ENCODE peak calls at places on chromosome 19, in nine cellular contexts. P is NCI-H1694, R is PC-3, W is PC-9, H is nephron progenitor cell, M is cardiac fibroblast, T is activated gamma-delta T cell treated with Interleukin-2 at 50 U/mL for 16 hours, O is posterior vena cava, Y is GM12878. X is an unnamed sample.

GRCh38 chr19:50272263-50272897 is 56.8 kb downstream of the KCNC3 start:
- DNase-seq in P (no peak), R (no peak), W (no peak), H (no peak), M (no peak), T (no peak), O (no peak), Y (no peak), X (no peak)

GRCh38 chr19:30028992-30029343 is 86.9 kb downstream of the URI1 start:
- DNase-seq in P (no peak), R (no peak), W (no peak), H (no peak), M (no peak), T (no peak), O (no peak), Y (no peak), X (no peak)

GRCh38 chr19:40424637-40425449 is 949 bp downstream of the SERTAD1 start:
- DNase-seq in P (no peak), R (no peak), W (no peak), H (no peak), M (peak), T (no peak), O (no peak), Y (no peak), X (no peak)

GRCh38 chr19:42115219-42115618 is 17.0 kb downstream of the POU2F2 start:
- DNase-seq in P (no peak), R (no peak), W (no peak), H (no peak), M (no peak), T (no peak), O (no peak), Y (no peak), X (no peak)

GRCh38 chr19:51079486-51080110 is 3.1 kb downstream of the KLK14 start:
- DNase-seq in P (no peak), R (no peak), W (no peak), H (no peak), M (no peak), T (no peak), O (no peak), Y (no peak), X (peak)

GRCh38 chr19:18478545-18479311 is 40.8 kb upstream of the ISYNA1 start:
- DNase-seq in P (no peak), R (peak), W (peak), H (no peak), M (peak), T (peak), O (peak), Y (peak), X (peak)

GRCh38 chr19:43290568-43291359 is 21.4 kb upstream of the PSG9 start:
- DNase-seq in P (no peak), R (no peak), W (no peak), H (peak), M (peak), T (no peak), O (no peak), Y (no peak), X (no peak)

GRCh38 chr19:15253513-15253912 is 21.3 kb upstream of the EPHX3 start:
- DNase-seq in P (no peak), R (no peak), W (no peak), H (peak), M (no peak), T (no peak), O (peak), Y (no peak), X (no peak)

GRCh38 chr19:58361900-58362271 is 665 bp downstream of the ZNF497 start:
- DNase-seq in P (no peak), R (peak), W (no peak), H (no peak), M (no peak), T (peak), O (peak), Y (no peak), X (no peak)

GRCh38 chr19:7159105-7159933 is 89.8 kb downstream of the ZNF557 start:
- DNase-seq in P (peak), R (no peak), W (no peak), H (no peak), M (peak), T (no peak), O (peak), Y (no peak), X (no peak)

GRCh38 chr19:597406-598315 is 8.0 kb downstream of the HCN2 start:
- DNase-seq in P (no peak), R (no peak), W (no peak), H (no peak), M (no peak), T (no peak), O (no peak), Y (no peak), X (no peak)

GRCh38 chr19:38939957-38940356 is 9.2 kb downstream of the MRPS12 start:
- DNase-seq in P (no peak), R (no peak), W (no peak), H (no peak), M (no peak), T (no peak), O (no peak), Y (no peak), X (no peak)

GRCh38 chr19:43895727-43896126 is 39.4 kb downstream of the ZNF45 start:
- DNase-seq in P (no peak), R (no peak), W (no peak), H (no peak), M (peak), T (no peak), O (no peak), Y (no peak), X (no peak)

GRCh38 chr19:42606660-42607351 is 12.1 kb upstream of the CEACAM8 start:
- DNase-seq in P (peak), R (peak), W (peak), H (peak), M (peak), T (peak), O (no peak), Y (no peak), X (peak)

GRCh38 chr19:43636121-43636683 is 3.4 kb downstream of the CADM4 start:
- DNase-seq in P (no peak), R (no peak), W (peak), H (no peak), M (no peak), T (no peak), O (no peak), Y (no peak), X (no peak)

GRCh38 chr19:31054430-31054829 is 294.8 kb downstream of the TSHZ3 start:
- DNase-seq in P (no peak), R (no peak), W (no peak), H (peak), M (peak), T (peak), O (no peak), Y (no peak), X (peak)

GRCh38 chr19:10478903-10479384 is 24.2 kb downstream of the KEAP1 start:
- DNase-seq in P (peak), R (peak), W (peak), H (peak), M (peak), T (peak), O (peak), Y (no peak), X (peak)

GRCh38 chr19:7312816-7313215 is 18.6 kb upstream of the INSR start:
- DNase-seq in P (no peak), R (no peak), W (no peak), H (no peak), M (no peak), T (no peak), O (no peak), Y (no peak), X (no peak)

GRCh38 chr19:3398114-3398899 is 31.9 kb downstream of the NFIC start:
- DNase-seq in P (no peak), R (no peak), W (no peak), H (peak), M (no peak), T (no peak), O (peak), Y (no peak), X (peak)

GRCh38 chr19:31913103-31913710 is 432.2 kb upstream of the ZNF507 start:
- DNase-seq in P (no peak), R (no peak), W (no peak), H (no peak), M (no peak), T (no peak), O (no peak), Y (no peak), X (no peak)

GRCh38 chr19:33476151-33476707 is 45.4 kb downstream of the PEPD start:
- DNase-seq in P (no peak), R (no peak), W (no peak), H (no peak), M (no peak), T (no peak), O (peak), Y (no peak), X (no peak)

GRCh38 chr19:19043881-19044280 is 10.5 kb downstream of the ARMC6 start:
- DNase-seq in P (no peak), R (no peak), W (no peak), H (no peak), M (no peak), T (no peak), O (no peak), Y (no peak), X (no peak)

GRCh38 chr19:38649305-38650179 is 2.1 kb downstream of the ACTN4 start:
- DNase-seq in P (no peak), R (peak), W (peak), H (no peak), M (no peak), T (no peak), O (no peak), Y (no peak), X (peak)

GRCh38 chr19:42250666-42251531 is 4.0 kb downstream of the ERF start:
- DNase-seq in P (no peak), R (no peak), W (no peak), H (no peak), M (peak), T (no peak), O (no peak), Y (no peak), X (no peak)

GRCh38 chr19:34504273-34504808 is 22.8 kb downstream of the WTIP start:
- DNase-seq in P (no peak), R (no peak), W (no peak), H (no peak), M (no peak), T (no peak), O (peak), Y (no peak), X (no peak)

GRCh38 chr19:19300613-19301012 is 19.7 kb downstream of the SUGP1 start:
- DNase-seq in P (no peak), R (no peak), W (no peak), H (no peak), M (no peak), T (no peak), O (no peak), Y (no peak), X (no peak)

GRCh38 chr19:47609885-47610545 is 1.1 kb downstream of the BICRA start:
- DNase-seq in P (no peak), R (peak), W (peak), H (peak), M (peak), T (peak), O (peak), Y (no peak), X (no peak)

GRCh38 chr19:3279306-3279705 is 54.8 kb downstream of the CELF5 start:
- DNase-seq in P (no peak), R (no peak), W (no peak), H (no peak), M (no peak), T (no peak), O (no peak), Y (no peak), X (no peak)

GRCh38 chr19:15292140-15292539 is 40.2 kb downstream of the BRD4 start:
- DNase-seq in P (no peak), R (no peak), W (no peak), H (no peak), M (no peak), T (no peak), O (no peak), Y (no peak), X (no peak)

GRCh38 chr19:22605275-22606211 is 28.6 kb upstream of the ZNF492 start:
- DNase-seq in P (no peak), R (no peak), W (no peak), H (no peak), M (no peak), T (no peak), O (peak), Y (no peak), X (no peak)

GRCh38 chr19:43782311-43782660 is 1.5 kb upstream of the KCNN4 start:
- DNase-seq in P (no peak), R (no peak), W (no peak), H (no peak), M (no peak), T (no peak), O (no peak), Y (no peak), X (no peak)

GRCh38 chr19:2171349-2172145 is 7.8 kb downstream of the DOT1L start:
- DNase-seq in P (no peak), R (no peak), W (no peak), H (no peak), M (peak), T (peak), O (no peak), Y (peak), X (no peak)

X was measured in bronchial epithelial cell.